ENCODE peak calls at places on chromosomes 13 and 19, in seven cellular contexts. One of them, this sample, is unnamed.

GRCh38 chr13:60226507-60226906 is 62.8 kb upstream of the DIAPH3 start:
- DNase-seq in breast epithelium: no peak
- DNase-seq in sigmoid colon: no peak
- DNase-seq in mammary epithelial cell: peak
- DNase-seq in lower leg skin: no peak
- DNase-seq in cardiac muscle cell: peak
- DNase-seq in transverse colon: peak
- DNase-seq in this sample: peak

GRCh38 chr19:35959040-35959967 is 23.1 kb downstream of the LRFN3 start:
- DNase-seq in lower leg skin: no peak
- DNase-seq in mammary epithelial cell: no peak
- DNase-seq in cardiac muscle cell: no peak
- DNase-seq in sigmoid colon: no peak
- DNase-seq in breast epithelium: no peak
- DNase-seq in transverse colon: peak
- DNase-seq in this sample: no peak

GRCh38 chr13:21355304-21355703 is 103.8 kb downstream of the ZDHHC20 start:
- DNase-seq in cardiac muscle cell: no peak
- DNase-seq in mammary epithelial cell: no peak
- DNase-seq in breast epithelium: no peak
- DNase-seq in transverse colon: no peak
- DNase-seq in lower leg skin: no peak
- DNase-seq in sigmoid colon: no peak
- DNase-seq in this sample: no peak

GRCh38 chr13:52809310-52809769 is 39.1 kb downstream of the PCDH8 start:
- DNase-seq in breast epithelium: peak
- DNase-seq in cardiac muscle cell: peak
- DNase-seq in transverse colon: peak
- DNase-seq in lower leg skin: no peak
- DNase-seq in mammary epithelial cell: peak
- DNase-seq in sigmoid colon: no peak
- DNase-seq in this sample: peak

GRCh38 chr19:7832781-7833180 is 2.8 kb downstream of the EVI5L start:
- DNase-seq in breast epithelium: no peak
- DNase-seq in cardiac muscle cell: no peak
- DNase-seq in mammary epithelial cell: no peak
- DNase-seq in transverse colon: no peak
- DNase-seq in lower leg skin: no peak
- DNase-seq in sigmoid colon: no peak
- DNase-seq in this sample: no peak

GRCh38 chr19:32647361-32647760 is 27.6 kb downstream of the ANKRD27 start:
- DNase-seq in cardiac muscle cell: no peak
- DNase-seq in breast epithelium: no peak
- DNase-seq in sigmoid colon: no peak
- DNase-seq in transverse colon: no peak
- DNase-seq in mammary epithelial cell: no peak
- DNase-seq in lower leg skin: no peak
- DNase-seq in this sample: no peak

GRCh38 chr19:8593931-8594330 is 16.6 kb downstream of the ADAMTS10 start:
- DNase-seq in transverse colon: no peak
- DNase-seq in lower leg skin: no peak
- DNase-seq in sigmoid colon: no peak
- DNase-seq in mammary epithelial cell: no peak
- DNase-seq in cardiac muscle cell: no peak
- DNase-seq in breast epithelium: no peak
- DNase-seq in this sample: no peak

GRCh38 chr13:77810891-77811290 is 107.7 kb downstream of the EDNRB start:
- DNase-seq in mammary epithelial cell: no peak
- DNase-seq in lower leg skin: no peak
- DNase-seq in cardiac muscle cell: no peak
- DNase-seq in transverse colon: no peak
- DNase-seq in sigmoid colon: no peak
- DNase-seq in breast epithelium: no peak
- DNase-seq in this sample: no peak

GRCh38 chr19:10238172-10238783 is 7.1 kb upstream of the S1PR2 start:
- DNase-seq in transverse colon: peak
- DNase-seq in mammary epithelial cell: no peak
- DNase-seq in lower leg skin: peak
- DNase-seq in sigmoid colon: peak
- DNase-seq in breast epithelium: no peak
- DNase-seq in cardiac muscle cell: no peak
- DNase-seq in this sample: peak

DNA sequence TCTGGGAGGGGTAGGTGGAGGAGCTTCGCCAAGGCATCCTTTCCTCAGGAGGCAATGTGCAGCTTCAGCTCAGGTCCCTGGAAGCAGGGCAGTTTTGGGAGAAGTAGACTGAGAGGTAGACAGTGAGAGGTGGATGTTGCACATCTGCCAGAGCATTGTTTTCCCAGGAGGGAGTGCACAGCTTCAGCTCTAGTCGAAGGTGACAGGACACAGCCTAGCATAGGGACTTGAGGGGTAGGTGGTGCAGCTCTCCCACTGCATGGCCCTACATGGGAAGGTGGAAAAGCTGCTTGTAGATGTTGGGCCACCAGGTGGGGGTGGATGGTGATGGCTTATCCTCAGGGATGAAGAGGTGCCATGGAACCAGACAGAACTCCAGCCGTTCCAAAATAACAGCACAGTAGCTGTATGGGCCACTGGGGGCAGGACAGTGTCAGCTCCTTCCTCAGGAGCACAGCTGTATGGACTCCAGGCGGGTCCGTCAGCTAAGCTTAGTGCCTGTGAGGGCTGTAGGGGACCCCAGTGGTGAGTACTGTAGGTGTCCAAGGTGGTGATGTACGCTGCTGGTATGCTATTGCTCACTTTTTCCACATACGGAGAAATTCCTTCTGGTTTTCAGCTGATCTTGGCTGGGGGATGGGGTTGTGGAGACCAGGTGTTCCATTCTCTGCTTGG is 17.4 kb upstream of the ZNF543 start:
- DNase-seq in sigmoid colon: no peak
- DNase-seq in transverse colon: no peak
- DNase-seq in lower leg skin: no peak
- DNase-seq in mammary epithelial cell: peak
- DNase-seq in breast epithelium: no peak
- DNase-seq in cardiac muscle cell: no peak
- DNase-seq in this sample: no peak
- TF ChIP-seq CTCF in sigmoid colon: no peak
- TF ChIP-seq CTCF in transverse colon: no peak
- TF ChIP-seq CTCF in lower leg skin: no peak
- TF ChIP-seq CTCF in mammary epithelial cell: no peak
- TF ChIP-seq CTCF in breast epithelium: no peak
- TF ChIP-seq CTCF in cardiac muscle cell: no peak
- TF ChIP-seq CTCF in this sample: no peak

DNA sequence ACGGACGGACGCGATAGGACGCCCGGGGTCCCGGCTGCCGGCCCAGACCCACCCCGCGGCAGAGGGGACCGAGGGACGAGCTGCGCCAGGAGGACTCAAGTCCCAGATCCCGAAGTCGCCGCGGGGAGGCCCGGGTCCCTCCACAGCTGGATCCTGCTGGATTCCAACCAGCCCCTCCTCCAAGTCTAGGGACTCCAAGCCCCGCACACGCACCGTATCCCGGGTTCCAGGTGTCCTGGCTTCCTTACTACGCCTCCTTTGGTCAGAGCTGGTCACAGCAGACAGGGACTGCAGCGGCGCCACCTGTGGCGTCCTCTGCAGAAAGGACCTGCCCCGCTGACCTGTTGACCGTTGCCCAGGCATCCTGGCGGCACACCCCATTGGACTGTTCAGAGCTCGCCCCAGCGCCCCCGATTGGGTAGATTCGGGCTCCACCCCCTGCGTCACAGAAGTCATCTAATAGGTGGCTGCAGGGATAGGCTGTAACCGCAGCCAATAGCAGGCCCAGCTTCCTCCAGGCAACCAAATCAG is 29.0 kb upstream of the ZNF709 start:
- DNase-seq in lower leg skin: no peak
- DNase-seq in breast epithelium: no peak
- DNase-seq in transverse colon: no peak
- DNase-seq in cardiac muscle cell: no peak
- DNase-seq in mammary epithelial cell: no peak
- DNase-seq in sigmoid colon: no peak
- DNase-seq in this sample: no peak
- H3K4me3 ChIP-seq in lower leg skin: no peak
- H3K4me3 ChIP-seq in breast epithelium: no peak
- H3K4me3 ChIP-seq in transverse colon: no peak
- H3K4me3 ChIP-seq in cardiac muscle cell: no peak
- H3K4me3 ChIP-seq in mammary epithelial cell: no peak
- H3K4me3 ChIP-seq in sigmoid colon: peak
- H3K4me3 ChIP-seq in this sample: no peak

DNA sequence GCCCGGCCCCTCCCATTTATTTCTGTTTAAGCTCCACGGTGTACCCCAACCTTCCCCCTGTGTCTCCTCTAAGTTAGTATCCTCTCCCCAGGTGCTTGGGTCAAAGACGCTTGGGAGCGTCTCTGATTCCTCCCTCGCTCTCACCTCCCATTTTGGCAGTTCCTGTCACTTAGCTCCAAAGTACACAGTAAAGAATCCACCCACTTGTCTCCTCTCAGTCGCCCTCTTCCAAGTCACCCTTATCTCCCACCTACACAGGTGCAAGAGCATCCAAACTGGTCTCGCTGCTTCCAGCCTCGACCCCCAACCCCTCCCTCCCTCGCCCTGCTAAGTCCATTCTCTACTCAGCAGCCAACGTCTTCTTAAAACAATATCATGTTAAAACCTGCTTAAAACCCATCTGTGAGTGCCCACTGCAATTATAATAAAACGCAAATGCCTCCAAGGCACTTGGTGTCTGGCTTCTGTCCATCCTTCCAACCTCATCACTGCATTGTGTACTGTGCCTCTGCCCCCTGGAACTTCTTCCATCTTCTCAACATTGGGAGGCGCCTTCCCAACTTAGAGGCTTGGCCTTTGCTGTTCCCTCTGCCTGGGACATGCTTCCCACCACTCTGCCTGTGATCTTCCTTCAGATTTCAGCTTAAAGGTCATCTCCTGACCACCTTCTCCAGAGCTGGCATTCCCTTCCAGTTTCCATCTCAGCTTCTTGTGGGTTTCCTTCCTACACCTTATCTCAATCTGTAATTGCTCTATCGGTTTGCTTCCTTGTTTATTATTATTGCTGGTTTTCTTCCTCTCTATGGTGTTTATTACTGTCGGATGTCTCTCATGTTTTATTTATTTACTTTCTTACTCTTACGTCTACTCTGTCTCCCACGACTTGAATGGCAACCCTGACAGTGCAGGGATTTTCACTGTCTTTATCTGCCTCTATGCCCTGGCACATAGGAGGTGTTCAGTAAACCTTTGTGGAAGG is 9.5 kb upstream of the KLK14 start:
- DNase-seq in sigmoid colon: no peak
- DNase-seq in mammary epithelial cell: peak
- DNase-seq in breast epithelium: no peak
- DNase-seq in lower leg skin: no peak
- DNase-seq in transverse colon: no peak
- DNase-seq in cardiac muscle cell: no peak
- DNase-seq in this sample: no peak
- TF ChIP-seq CTCF in sigmoid colon: no peak
- TF ChIP-seq CTCF in mammary epithelial cell: no peak
- TF ChIP-seq CTCF in breast epithelium: no peak
- TF ChIP-seq CTCF in lower leg skin: no peak
- TF ChIP-seq CTCF in transverse colon: no peak
- TF ChIP-seq CTCF in cardiac muscle cell: no peak
- TF ChIP-seq CTCF in this sample: no peak

GRCh38 chr19:11673608-11674041 is 65.1 kb downstream of the ZNF823 start:
- DNase-seq in cardiac muscle cell: peak
- DNase-seq in breast epithelium: peak
- DNase-seq in lower leg skin: peak
- DNase-seq in mammary epithelial cell: no peak
- DNase-seq in sigmoid colon: peak
- DNase-seq in transverse colon: peak
- DNase-seq in this sample: peak
- H3K4me3 ChIP-seq in cardiac muscle cell: peak
- H3K4me3 ChIP-seq in breast epithelium: peak
- H3K4me3 ChIP-seq in lower leg skin: peak
- H3K4me3 ChIP-seq in mammary epithelial cell: peak
- H3K4me3 ChIP-seq in sigmoid colon: peak
- H3K4me3 ChIP-seq in transverse colon: peak
- H3K4me3 ChIP-seq in this sample: peak

GRCh38 chr19:55099557-55100506 is 17.6 kb downstream of the PPP1R12C start:
- DNase-seq in sigmoid colon: no peak
- DNase-seq in transverse colon: no peak
- DNase-seq in breast epithelium: no peak
- DNase-seq in lower leg skin: no peak
- DNase-seq in cardiac muscle cell: peak
- DNase-seq in mammary epithelial cell: no peak
- DNase-seq in this sample: no peak
- TF ChIP-seq CTCF in sigmoid colon: no peak
- TF ChIP-seq CTCF in transverse colon: no peak
- TF ChIP-seq CTCF in breast epithelium: no peak
- TF ChIP-seq CTCF in lower leg skin: no peak
- TF ChIP-seq CTCF in cardiac muscle cell: peak
- TF ChIP-seq CTCF in mammary epithelial cell: no peak
- TF ChIP-seq CTCF in this sample: peak

DNA sequence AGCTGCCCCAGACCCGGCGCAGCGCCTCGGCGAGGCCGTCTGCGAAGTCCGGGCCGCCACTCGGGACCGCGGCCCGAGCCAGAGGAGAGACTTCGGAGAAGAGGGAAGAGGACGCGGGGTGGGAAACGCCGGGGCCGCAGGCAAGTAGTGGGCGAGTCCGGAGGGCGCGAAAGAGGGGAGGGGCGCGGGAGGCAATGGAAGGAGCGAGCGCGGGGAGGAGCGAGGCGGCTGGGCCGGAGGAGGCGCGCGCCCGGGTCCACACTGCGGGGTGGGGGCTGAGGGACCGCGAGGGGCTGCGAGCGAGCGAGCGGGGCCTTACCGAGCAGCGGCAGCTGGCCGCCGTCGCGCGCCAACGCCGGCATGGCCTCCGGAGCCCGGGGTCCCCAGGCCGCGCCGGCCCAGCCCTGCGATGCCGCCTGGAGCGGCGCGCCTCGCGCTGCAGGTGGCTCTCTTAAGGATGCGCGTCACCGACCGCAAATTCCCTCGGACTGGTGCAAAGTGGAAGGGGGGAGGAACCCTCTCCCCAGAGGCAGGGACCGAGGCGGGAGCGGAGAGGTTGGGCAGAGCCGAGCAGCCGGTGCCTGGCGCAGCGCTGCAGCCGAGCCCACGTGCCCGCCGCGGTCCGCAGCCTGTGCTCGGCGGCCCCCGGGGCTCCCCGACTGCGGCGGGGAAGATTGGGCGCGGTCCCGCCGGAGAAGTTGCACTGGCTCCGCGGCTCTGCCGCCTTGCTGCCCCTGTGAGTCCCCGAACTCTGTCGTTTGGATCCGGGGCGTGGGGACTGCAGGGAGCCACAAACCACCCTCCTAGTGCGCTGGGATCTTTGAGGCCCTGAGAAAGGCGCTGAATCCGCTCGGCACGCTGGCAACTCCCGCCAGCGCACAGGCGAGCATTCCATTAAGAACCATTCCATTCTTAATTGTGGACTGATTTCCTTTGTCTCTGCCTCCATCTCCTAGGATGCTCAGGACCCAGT is at the start of gene FLT3:
- DNase-seq in lower leg skin: no peak
- DNase-seq in transverse colon: peak
- DNase-seq in mammary epithelial cell: peak
- DNase-seq in breast epithelium: no peak
- DNase-seq in sigmoid colon: no peak
- DNase-seq in cardiac muscle cell: peak
- DNase-seq in this sample: peak
- H3K4me3 ChIP-seq in lower leg skin: peak
- H3K4me3 ChIP-seq in transverse colon: peak
- H3K4me3 ChIP-seq in mammary epithelial cell: no peak
- H3K4me3 ChIP-seq in breast epithelium: peak
- H3K4me3 ChIP-seq in sigmoid colon: peak
- H3K4me3 ChIP-seq in cardiac muscle cell: peak
- H3K4me3 ChIP-seq in this sample: peak